ENCODE peak calls at places on chromosomes 5 and 9, in seven cellular contexts. One of them, this sample, is unnamed.

GRCh38 chr5:142115937-142116614 is 7.5 kb downstream of the NDFIP1 start:
- DNase-seq in prostate gland: no peak
- DNase-seq in EH: peak
- DNase-seq in D341Med: no peak
- DNase-seq in sciatic nerve: no peak
- DNase-seq in astrocyte: peak
- DNase-seq in astrocyte of the spinal cord: peak
- DNase-seq in this sample: peak

GRCh38 chr5:171149333-171149732 is 159.7 kb upstream of the TLX3 start:
- DNase-seq in prostate gland: no peak
- DNase-seq in EH: no peak
- DNase-seq in D341Med: no peak
- DNase-seq in sciatic nerve: no peak
- DNase-seq in astrocyte: no peak
- DNase-seq in astrocyte of the spinal cord: no peak
- DNase-seq in this sample: no peak

GRCh38 chr5:32711693-32712462 is 757 bp downstream of the NPR3 start:
- DNase-seq in prostate gland: no peak
- DNase-seq in EH: peak
- DNase-seq in D341Med: peak
- DNase-seq in sciatic nerve: no peak
- DNase-seq in astrocyte: peak
- DNase-seq in astrocyte of the spinal cord: peak
- DNase-seq in this sample: no peak

GRCh38 chr9:16223074-16223871 is 647.2 kb downstream of the BNC2 start:
- DNase-seq in prostate gland: no peak
- DNase-seq in EH: peak
- DNase-seq in D341Med: no peak
- DNase-seq in sciatic nerve: no peak
- DNase-seq in astrocyte: no peak
- DNase-seq in astrocyte of the spinal cord: no peak
- DNase-seq in this sample: peak

GRCh38 chr5:156912869-156913268 is 50.2 kb downstream of the TIMD4 start:
- DNase-seq in prostate gland: no peak
- DNase-seq in EH: no peak
- DNase-seq in D341Med: no peak
- DNase-seq in sciatic nerve: no peak
- DNase-seq in astrocyte: no peak
- DNase-seq in astrocyte of the spinal cord: no peak
- DNase-seq in this sample: no peak

GRCh38 chr5:40995816-40996586 is 75.1 kb downstream of the MROH2B start:
- DNase-seq in prostate gland: no peak
- DNase-seq in EH: no peak
- DNase-seq in D341Med: no peak
- DNase-seq in sciatic nerve: no peak
- DNase-seq in astrocyte: no peak
- DNase-seq in astrocyte of the spinal cord: no peak
- DNase-seq in this sample: no peak

GRCh38 chr5:67773439-67773988 is 442.0 kb upstream of the PIK3R1 start:
- DNase-seq in prostate gland: no peak
- DNase-seq in EH: peak
- DNase-seq in D341Med: no peak
- DNase-seq in sciatic nerve: peak
- DNase-seq in astrocyte: peak
- DNase-seq in astrocyte of the spinal cord: peak
- DNase-seq in this sample: peak

GRCh38 chr9:122551371-122551770 is 1.5 kb upstream of the OR1N2 start:
- DNase-seq in prostate gland: no peak
- DNase-seq in EH: no peak
- DNase-seq in D341Med: no peak
- DNase-seq in sciatic nerve: no peak
- DNase-seq in astrocyte: no peak
- DNase-seq in astrocyte of the spinal cord: no peak
- DNase-seq in this sample: peak

GRCh38 chr9:2321523-2322148 is 300.0 kb upstream of the VLDLR start:
- DNase-seq in prostate gland: no peak
- DNase-seq in EH: no peak
- DNase-seq in D341Med: no peak
- DNase-seq in sciatic nerve: no peak
- DNase-seq in astrocyte: no peak
- DNase-seq in astrocyte of the spinal cord: no peak
- DNase-seq in this sample: no peak

GRCh38 chr5:54017580-54017979 is 292.8 kb downstream of the ARL15 start:
- DNase-seq in prostate gland: no peak
- DNase-seq in EH: no peak
- DNase-seq in D341Med: no peak
- DNase-seq in sciatic nerve: no peak
- DNase-seq in astrocyte: no peak
- DNase-seq in astrocyte of the spinal cord: no peak
- DNase-seq in this sample: no peak

GRCh38 chr5:139637438-139638089 is 10.6 kb upstream of the CXXC5 start:
- DNase-seq in prostate gland: peak
- DNase-seq in EH: peak
- DNase-seq in D341Med: peak
- DNase-seq in sciatic nerve: peak
- DNase-seq in astrocyte: peak
- DNase-seq in astrocyte of the spinal cord: peak
- DNase-seq in this sample: no peak

GRCh38 chr9:115730396-115730795 is 423.2 kb upstream of the PAPPA start:
- DNase-seq in prostate gland: no peak
- DNase-seq in EH: peak
- DNase-seq in D341Med: no peak
- DNase-seq in sciatic nerve: no peak
- DNase-seq in astrocyte: no peak
- DNase-seq in astrocyte of the spinal cord: no peak
- DNase-seq in this sample: no peak

GRCh38 chr9:132754236-132754635 is 84.0 kb downstream of the GTF3C4 start:
- DNase-seq in prostate gland: no peak
- DNase-seq in EH: no peak
- DNase-seq in D341Med: peak
- DNase-seq in sciatic nerve: no peak
- DNase-seq in astrocyte: no peak
- DNase-seq in astrocyte of the spinal cord: no peak
- DNase-seq in this sample: no peak

GRCh38 chr5:43227655-43228054 is 35.6 kb downstream of the NIM1K start:
- DNase-seq in prostate gland: no peak
- DNase-seq in EH: peak
- DNase-seq in D341Med: peak
- DNase-seq in sciatic nerve: no peak
- DNase-seq in astrocyte: peak
- DNase-seq in astrocyte of the spinal cord: peak
- DNase-seq in this sample: peak

GRCh38 chr5:156328766-156329165 is 1.8 kb downstream of the SGCD start:
- DNase-seq in prostate gland: no peak
- DNase-seq in EH: no peak
- DNase-seq in D341Med: no peak
- DNase-seq in sciatic nerve: no peak
- DNase-seq in astrocyte: no peak
- DNase-seq in astrocyte of the spinal cord: no peak
- DNase-seq in this sample: no peak

GRCh38 chr5:62886603-62887315 is 308.1 kb downstream of the LRRC70 start:
- DNase-seq in prostate gland: no peak
- DNase-seq in EH: no peak
- DNase-seq in D341Med: no peak
- DNase-seq in sciatic nerve: no peak
- DNase-seq in astrocyte: peak
- DNase-seq in astrocyte of the spinal cord: peak
- DNase-seq in this sample: no peak

GRCh38 chr5:166505546-166505945 is 1785.9 kb upstream of the WWC1 start:
- DNase-seq in prostate gland: no peak
- DNase-seq in EH: no peak
- DNase-seq in D341Med: no peak
- DNase-seq in sciatic nerve: no peak
- DNase-seq in astrocyte: no peak
- DNase-seq in astrocyte of the spinal cord: peak
- DNase-seq in this sample: no peak

GRCh38 chr5:115079934-115080623 is 89.6 kb downstream of the TRIM36 start:
- DNase-seq in prostate gland: no peak
- DNase-seq in EH: no peak
- DNase-seq in D341Med: no peak
- DNase-seq in sciatic nerve: no peak
- DNase-seq in astrocyte: no peak
- DNase-seq in astrocyte of the spinal cord: no peak
- DNase-seq in this sample: peak

GRCh38 chr5:179054876-179055275 is 5.3 kb upstream of the ZNF354C start:
- DNase-seq in prostate gland: no peak
- DNase-seq in EH: no peak
- DNase-seq in D341Med: no peak
- DNase-seq in sciatic nerve: no peak
- DNase-seq in astrocyte: no peak
- DNase-seq in astrocyte of the spinal cord: no peak
- DNase-seq in this sample: no peak

GRCh38 chr5:72427488-72428437 is 79.4 kb downstream of the ZNF366 start:
- DNase-seq in prostate gland: no peak
- DNase-seq in EH: peak
- DNase-seq in D341Med: no peak
- DNase-seq in sciatic nerve: no peak
- DNase-seq in astrocyte: peak
- DNase-seq in astrocyte of the spinal cord: peak
- DNase-seq in this sample: peak

GRCh38 chr9:88182501-88182900 is 44.2 kb upstream of the SPATA31C2 start:
- DNase-seq in prostate gland: no peak
- DNase-seq in EH: no peak
- DNase-seq in D341Med: no peak
- DNase-seq in sciatic nerve: no peak
- DNase-seq in astrocyte: no peak
- DNase-seq in astrocyte of the spinal cord: no peak
- DNase-seq in this sample: no peak

GRCh38 chr9:114348906-114349482 is 19.3 kb downstream of the ORM2 start:
- DNase-seq in prostate gland: no peak
- DNase-seq in EH: peak
- DNase-seq in D341Med: no peak
- DNase-seq in sciatic nerve: no peak
- DNase-seq in astrocyte: peak
- DNase-seq in astrocyte of the spinal cord: peak
- DNase-seq in this sample: peak

GRCh38 chr5:143182901-143183820 is 220.3 kb downstream of the NR3C1 start:
- DNase-seq in prostate gland: no peak
- DNase-seq in EH: no peak
- DNase-seq in D341Med: no peak
- DNase-seq in sciatic nerve: no peak
- DNase-seq in astrocyte: peak
- DNase-seq in astrocyte of the spinal cord: no peak
- DNase-seq in this sample: no peak

GRCh38 chr9:121914604-121915303 is 178.4 kb downstream of the TTLL11 start:
- DNase-seq in prostate gland: no peak
- DNase-seq in EH: peak
- DNase-seq in D341Med: no peak
- DNase-seq in sciatic nerve: no peak
- DNase-seq in astrocyte: no peak
- DNase-seq in astrocyte of the spinal cord: no peak
- DNase-seq in this sample: peak

GRCh38 chr9:35771079-35771441 is 17.0 kb upstream of the MSMP start:
- DNase-seq in prostate gland: peak
- DNase-seq in EH: no peak
- DNase-seq in D341Med: no peak
- DNase-seq in sciatic nerve: no peak
- DNase-seq in astrocyte: no peak
- DNase-seq in astrocyte of the spinal cord: no peak
- DNase-seq in this sample: no peak

GRCh38 chr9:136206602-136207333 is 1.8 kb upstream of the LHX3 start:
- DNase-seq in prostate gland: no peak
- DNase-seq in EH: no peak
- DNase-seq in D341Med: no peak
- DNase-seq in sciatic nerve: no peak
- DNase-seq in astrocyte: no peak
- DNase-seq in astrocyte of the spinal cord: no peak
- DNase-seq in this sample: no peak

GRCh38 chr5:178525906-178526732 is 64.1 kb downstream of the COL23A1 start:
- DNase-seq in prostate gland: no peak
- DNase-seq in EH: no peak
- DNase-seq in D341Med: peak
- DNase-seq in sciatic nerve: peak
- DNase-seq in astrocyte: no peak
- DNase-seq in astrocyte of the spinal cord: peak
- DNase-seq in this sample: no peak

GRCh38 chr9:92482336-92482735 is at the start of gene ASPN:
- DNase-seq in prostate gland: no peak
- DNase-seq in EH: peak
- DNase-seq in D341Med: no peak
- DNase-seq in sciatic nerve: no peak
- DNase-seq in astrocyte: peak
- DNase-seq in astrocyte of the spinal cord: peak
- DNase-seq in this sample: no peak

GRCh38 chr9:78292716-78293497 is 4.0 kb upstream of the PSAT1 start:
- DNase-seq in prostate gland: no peak
- DNase-seq in EH: no peak
- DNase-seq in D341Med: no peak
- DNase-seq in sciatic nerve: no peak
- DNase-seq in astrocyte: no peak
- DNase-seq in astrocyte of the spinal cord: no peak
- DNase-seq in this sample: no peak

GRCh38 chr9:112232233-112232632 is 57.1 kb upstream of the SUSD1 start:
- DNase-seq in prostate gland: no peak
- DNase-seq in EH: no peak
- DNase-seq in D341Med: no peak
- DNase-seq in sciatic nerve: no peak
- DNase-seq in astrocyte: no peak
- DNase-seq in astrocyte of the spinal cord: no peak
- DNase-seq in this sample: no peak

GRCh38 chr5:72597456-72597948 is 90.3 kb upstream of the ZNF366 start:
- DNase-seq in prostate gland: no peak
- DNase-seq in EH: peak
- DNase-seq in D341Med: no peak
- DNase-seq in sciatic nerve: no peak
- DNase-seq in astrocyte: peak
- DNase-seq in astrocyte of the spinal cord: peak
- DNase-seq in this sample: peak

GRCh38 chr5:81750308-81751008 is 439 bp downstream of the SSBP2 start:
- DNase-seq in prostate gland: no peak
- DNase-seq in EH: no peak
- DNase-seq in D341Med: peak
- DNase-seq in sciatic nerve: no peak
- DNase-seq in astrocyte: no peak
- DNase-seq in astrocyte of the spinal cord: no peak
- DNase-seq in this sample: no peak

GRCh38 chr5:153974813-153975163 is 63.9 kb downstream of the FAM114A2 start:
- DNase-seq in prostate gland: no peak
- DNase-seq in EH: no peak
- DNase-seq in D341Med: no peak
- DNase-seq in sciatic nerve: no peak
- DNase-seq in astrocyte: no peak
- DNase-seq in astrocyte of the spinal cord: no peak
- DNase-seq in this sample: no peak

GRCh38 chr9:12723409-12724028 is 30.3 kb downstream of the TYRP1 start:
- DNase-seq in prostate gland: no peak
- DNase-seq in EH: peak
- DNase-seq in D341Med: no peak
- DNase-seq in sciatic nerve: no peak
- DNase-seq in astrocyte: no peak
- DNase-seq in astrocyte of the spinal cord: peak
- DNase-seq in this sample: peak

GRCh38 chr9:36319183-36319582 is 60.9 kb upstream of the GNE start:
- DNase-seq in prostate gland: no peak
- DNase-seq in EH: no peak
- DNase-seq in D341Med: no peak
- DNase-seq in sciatic nerve: no peak
- DNase-seq in astrocyte: no peak
- DNase-seq in astrocyte of the spinal cord: no peak
- DNase-seq in this sample: no peak

GRCh38 chr9:92177591-92177990 is 62.4 kb upstream of the SPTLC1 start:
- DNase-seq in prostate gland: no peak
- DNase-seq in EH: no peak
- DNase-seq in D341Med: no peak
- DNase-seq in sciatic nerve: no peak
- DNase-seq in astrocyte: no peak
- DNase-seq in astrocyte of the spinal cord: no peak
- DNase-seq in this sample: no peak